ENCODE peak calls at places on chromosomes 2 and 18, in six cellular contexts. T is fibroblast of lung; H is GM23338; B is small intestine; X is neural progenitor cell; K is effector memory CD4-positive, alpha-beta T cell. M is an unnamed sample. For H3K4me1, the result is how much of the 10 kb centered on the place peaks cover.

GRCh38 chr2:195648780-195649179 is 8.2 kb upstream of the SLC39A10 start:
- DNase-seq in T (no peak), H (no peak), B (no peak), X (no peak), K (no peak), M (no peak)

GRCh38 chr18:35746826-35747339 is 165.3 kb downstream of the GALNT1 start:
- DNase-seq in T (no peak), H (no peak), B (no peak), X (no peak), K (no peak), M (no peak)

GRCh38 chr18:69996417-69996816 is 48.7 kb upstream of the CD226 start:
- DNase-seq in T (no peak), H (peak), B (no peak), X (no peak), K (no peak), M (no peak)

GRCh38 chr18:22486667-22487066 is 69.0 kb upstream of the CTAGE1 start:
- DNase-seq in T (peak), H (no peak), B (no peak), X (no peak), K (no peak), M (no peak)

GRCh38 chr2:128234613-128235012 is 84.1 kb downstream of the HS6ST1 start:
- DNase-seq in T (no peak), H (no peak), B (no peak), X (no peak), K (no peak), M (no peak)

GRCh38 chr2:197939787-197940186 is 135.4 kb downstream of the PLCL1 start:
- DNase-seq in T (no peak), H (no peak), B (no peak), X (no peak), K (no peak), M (no peak)

GRCh38 chr2:127577973-127578372 is 42.5 kb downstream of the MYO7B start:
- DNase-seq in T (no peak), H (no peak), B (no peak), X (no peak), K (no peak), M (no peak)

GRCh38 chr18:49911414-49911813 is 98.1 kb upstream of the ACAA2 start:
- DNase-seq in T (no peak), H (no peak), B (no peak), X (peak), K (no peak), M (no peak)

GRCh38 chr2:104890092-104890393 is 36.1 kb downstream of the POU3F3 start:
- DNase-seq in T (no peak), H (no peak), B (no peak), X (no peak), K (no peak), M (no peak)

GRCh38 chr2:212709287-212709686 is 170.7 kb upstream of the ERBB4 start:
- DNase-seq in T (no peak), H (no peak), B (no peak), X (peak), K (no peak), M (no peak)

GRCh38 chr2:217994776-217995274 is 8.0 kb downstream of the TNS1 start:
- DNase-seq in T (peak), H (no peak), B (no peak), X (no peak), K (no peak), M (no peak)

GRCh38 chr2:18505703-18506341 is 54.6 kb downstream of the RDH14 start:
- DNase-seq in T (no peak), H (no peak), B (peak), X (no peak), K (no peak), M (no peak)

GRCh38 chr2:217142649-217143266 is 282.9 kb upstream of the TNP1 start:
- DNase-seq in T (no peak), H (peak), B (peak), X (peak), K (no peak), M (no peak)

GRCh38 chr2:241116606-241117560 is 14.8 kb upstream of the MTERF4 start:
- DNase-seq in T (no peak), H (no peak), B (no peak), X (no peak), K (no peak), M (no peak)

GRCh38 chr2:163341426-163341825 is 394.4 kb downstream of the FIGN start:
- DNase-seq in T (no peak), H (no peak), B (no peak), X (no peak), K (no peak), M (no peak)

GRCh38 chr2:217106650-217107014 is 246.8 kb upstream of the TNP1 start:
- DNase-seq in T (peak), H (peak), B (no peak), X (peak), K (no peak), M (no peak)

GRCh38 chr2:218839430-218839829 is 7.8 kb upstream of the PRKAG3 start:
- DNase-seq in T (peak), H (no peak), B (no peak), X (no peak), K (no peak), M (no peak)

GRCh38 chr2:213151437-213152064 is at the start of gene IKZF2:
- DNase-seq in T (peak), H (peak), B (peak), X (peak), K (peak), M (peak)

GRCh38 chr18:5667356-5667755 is 123.6 kb upstream of the EPB41L3 start:
- DNase-seq in T (no peak), H (no peak), B (no peak), X (no peak), K (no peak), M (no peak)

GRCh38 chr18:29779096-29779495 is 1263.4 kb downstream of the DSC3 start:
- DNase-seq in T (no peak), H (no peak), B (no peak), X (no peak), K (no peak), M (no peak)

GRCh38 chr2:227280895-227281294 is 44.2 kb upstream of the MFF start:
- DNase-seq in T (no peak), H (no peak), B (no peak), X (no peak), K (no peak), M (no peak)

GRCh38 chr2:161745866-161746614 is 121.8 kb downstream of the SLC4A10 start:
- DNase-seq in T (no peak), H (no peak), B (no peak), X (no peak), K (no peak), M (no peak)

GRCh38 chr2:71560286-71561011 is 107.1 kb downstream of the DYSF start:
- DNase-seq in T (no peak), H (no peak), B (no peak), X (no peak), K (no peak), M (no peak)

GRCh38 chr2:229296016-229296415 is 24.9 kb upstream of the PID1 start:
- DNase-seq in T (peak), H (no peak), B (no peak), X (no peak), K (no peak), M (no peak)
- H3K4me1 ChIP-seq in T (under half), H (under half), B (under half), X (under half), K (under half), M (under half)

GRCh38 chr2:39845460-39846146 is 66.5 kb upstream of the THUMPD2 start:
- DNase-seq in T (no peak), H (no peak), B (no peak), X (no peak), K (no peak), M (no peak)
- H3K27ac ChIP-seq in T (no peak), H (no peak), B (no peak), X (no peak), K (no peak), M (no peak)

GRCh38 chr18:57776354-57776753 is 26.8 kb downstream of the ATP8B1 start:
- DNase-seq in T (no peak), H (no peak), B (no peak), X (no peak), K (no peak), M (no peak)
- H3K4me1 ChIP-seq in T (under half), H (under half), B (under half), X (under half), K (under half), M (under half)

DNA sequence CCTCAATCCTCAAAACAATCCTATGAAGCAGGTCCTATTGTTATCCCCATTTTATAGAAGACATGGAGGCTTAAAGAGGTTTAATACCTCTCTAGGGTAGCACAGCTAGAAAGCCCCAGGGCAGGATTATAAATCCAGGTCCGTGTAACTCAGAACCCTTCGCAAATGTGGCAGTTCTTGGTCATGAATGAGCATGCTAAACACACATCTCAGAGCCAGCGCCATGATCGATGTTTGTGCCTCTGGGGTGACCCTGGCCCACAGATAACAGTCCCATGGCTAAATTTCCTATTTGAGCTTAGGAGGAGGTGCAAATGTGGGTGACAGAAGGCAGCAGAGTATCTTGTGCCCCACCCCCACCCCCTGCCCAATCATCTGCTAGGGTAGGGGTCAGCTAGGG is 17.5 kb downstream of the DNMT3A start:
- DNase-seq in T (no peak), H (no peak), B (no peak), X (no peak), K (no peak), M (no peak)
- H3K27ac ChIP-seq in T (no peak), H (no peak), B (no peak), X (no peak), K (no peak), M (peak)

DNA sequence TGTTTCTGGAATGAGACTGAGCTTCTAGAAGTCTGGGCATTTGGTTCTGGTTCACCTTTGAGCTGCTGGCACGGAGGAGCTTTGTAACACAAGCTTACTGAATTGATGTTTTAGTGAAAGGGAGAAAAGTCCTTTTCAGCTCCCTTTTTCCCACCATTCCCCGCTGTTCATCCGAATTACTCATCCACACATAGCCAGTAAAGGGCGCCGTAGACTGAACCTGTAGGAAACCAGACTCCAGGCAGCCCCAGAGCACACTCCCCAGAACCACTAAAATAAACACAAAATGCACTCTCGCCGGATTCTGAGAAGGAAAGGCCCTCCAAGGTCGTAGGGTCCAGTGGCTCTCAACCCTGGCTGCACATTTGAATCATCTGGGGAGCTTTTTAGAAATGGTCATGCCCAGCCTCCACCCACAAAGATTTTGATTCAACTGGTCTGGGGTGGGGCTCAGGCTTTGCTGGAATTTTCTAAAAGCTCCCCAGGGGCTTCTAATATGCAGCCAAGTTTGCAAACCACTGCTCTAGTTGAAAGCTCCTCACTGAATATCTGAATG is 29.6 kb downstream of the TCF7L1 start:
- DNase-seq in T (peak), H (no peak), B (no peak), X (peak), K (no peak), M (no peak)
- H3K4me1 ChIP-seq in T (under half), H (half or more), B (under half), X (under half), K (under half), M (under half)

GRCh38 chr2:207724113-207724512 is 12.7 kb downstream of the CCNYL1 start:
- DNase-seq in T (no peak), H (no peak), B (no peak), X (no peak), K (no peak), M (no peak)
- H3K27ac ChIP-seq in T (no peak), H (no peak), B (no peak), X (no peak), K (no peak), M (no peak)

GRCh38 chr2:54586062-54586982 is 130.2 kb downstream of the SPTBN1 start:
- DNase-seq in T (peak), H (no peak), B (no peak), X (no peak), K (no peak), M (no peak)
- H3K4me1 ChIP-seq in T (under half), H (half or more), B (under half), X (under half), K (half or more), M (half or more)

DNA sequence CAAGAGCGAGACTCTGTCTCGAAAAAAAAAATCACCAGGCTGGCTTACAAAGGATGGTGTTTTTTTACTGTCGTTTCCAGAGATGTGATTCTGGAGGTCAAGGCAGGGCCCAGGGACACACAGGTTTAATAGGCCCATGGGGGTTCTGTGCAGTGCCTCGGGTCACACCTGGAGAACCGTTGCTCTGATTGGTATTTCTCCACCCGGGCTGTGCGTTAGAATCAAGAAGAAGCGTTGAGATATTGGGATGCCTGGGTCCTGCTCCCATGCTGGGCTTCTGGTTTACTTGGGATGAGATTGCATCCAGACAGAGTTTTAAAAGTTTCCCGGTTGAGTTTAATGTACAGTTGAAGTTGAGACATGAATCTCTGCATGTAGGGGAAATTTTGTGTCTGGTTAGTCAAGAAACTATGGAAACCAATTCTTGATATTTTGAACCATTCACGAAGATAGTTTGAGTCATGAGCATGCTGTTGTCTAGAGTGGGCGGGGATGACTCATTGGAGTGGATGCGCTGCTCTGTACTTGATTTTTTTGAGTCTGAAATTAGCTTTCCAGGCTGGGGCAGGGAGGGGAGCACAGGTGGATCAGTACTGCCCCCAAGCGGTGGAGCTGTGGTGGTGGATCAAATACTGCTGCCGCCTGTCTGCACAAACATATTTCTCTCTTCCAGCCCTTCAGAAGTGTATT is 50.1 kb downstream of the GREB1 start:
- DNase-seq in T (peak), H (peak), B (peak), X (peak), K (peak), M (peak)
- H3K27ac ChIP-seq in T (no peak), H (no peak), B (no peak), X (no peak), K (no peak), M (no peak)

M was measured in CD4-positive, CD25-positive, alpha-beta regulatory T cell.